ENCODE peak calls at places on chromosomes 3 and 15, in six cellular contexts. One of them, this sample, is unnamed.
A peak's percentile ranks its signal among the peaks of the same experiment; 100 is the strongest.

GRCh38 chr3:136819784-136820640 is 1.1 kb downstream of the SLC35G2 start:
- DNase-seq in left kidney: peak; percentile 83
- DNase-seq in dorsolateral prefrontal cortex: peak; percentile 20
- DNase-seq in Ammon's horn: peak; percentile 50
- DNase-seq in NCI-H1092: peak; percentile 61
- DNase-seq in NCI-H1694 treated with DMSO at 0.1 percent for 48 hours: no peak
- DNase-seq in this sample: no peak

GRCh38 chr15:37035349-37035748 is 65.0 kb downstream of the MEIS2 start:
- DNase-seq in left kidney: no peak
- DNase-seq in dorsolateral prefrontal cortex: no peak
- DNase-seq in Ammon's horn: no peak
- DNase-seq in NCI-H1092: no peak
- DNase-seq in NCI-H1694 treated with DMSO at 0.1 percent for 48 hours: no peak
- DNase-seq in this sample: no peak

GRCh38 chr3:139520028-139520737 is 19.4 kb downstream of the RBP1 start:
- DNase-seq in left kidney: peak; percentile 46
- DNase-seq in dorsolateral prefrontal cortex: no peak
- DNase-seq in Ammon's horn: peak; percentile 55
- DNase-seq in NCI-H1092: no peak
- DNase-seq in NCI-H1694 treated with DMSO at 0.1 percent for 48 hours: no peak
- DNase-seq in this sample: no peak

GRCh38 chr15:20355256-20355868 is 186.2 kb downstream of the GOLGA6L6 start:
- DNase-seq in left kidney: no peak
- DNase-seq in dorsolateral prefrontal cortex: peak; percentile 14
- DNase-seq in Ammon's horn: peak; percentile 13
- DNase-seq in NCI-H1092: no peak
- DNase-seq in NCI-H1694 treated with DMSO at 0.1 percent for 48 hours: no peak
- DNase-seq in this sample: no peak

GRCh38 chr3:98784042-98784441 is 20.9 kb downstream of the ST3GAL6 start:
- DNase-seq in left kidney: no peak
- DNase-seq in dorsolateral prefrontal cortex: no peak
- DNase-seq in Ammon's horn: no peak
- DNase-seq in NCI-H1092: no peak
- DNase-seq in NCI-H1694 treated with DMSO at 0.1 percent for 48 hours: no peak
- DNase-seq in this sample: no peak

GRCh38 chr3:87207500-87207899 is 19.6 kb upstream of the CHMP2B start:
- DNase-seq in left kidney: no peak
- DNase-seq in dorsolateral prefrontal cortex: no peak
- DNase-seq in Ammon's horn: no peak
- DNase-seq in NCI-H1092: no peak
- DNase-seq in NCI-H1694 treated with DMSO at 0.1 percent for 48 hours: no peak
- DNase-seq in this sample: no peak

GRCh38 chr3:116148881-116149530 is 296.3 kb downstream of the LSAMP start:
- DNase-seq in left kidney: peak; percentile 55
- DNase-seq in dorsolateral prefrontal cortex: no peak
- DNase-seq in Ammon's horn: peak; percentile 21
- DNase-seq in NCI-H1092: peak; percentile 55
- DNase-seq in NCI-H1694 treated with DMSO at 0.1 percent for 48 hours: peak; percentile 62
- DNase-seq in this sample: no peak

GRCh38 chr15:58536414-58536813 is 104.6 kb downstream of the LIPC start:
- DNase-seq in left kidney: peak; percentile 47
- DNase-seq in dorsolateral prefrontal cortex: no peak
- DNase-seq in Ammon's horn: no peak
- DNase-seq in NCI-H1092: no peak
- DNase-seq in NCI-H1694 treated with DMSO at 0.1 percent for 48 hours: no peak
- DNase-seq in this sample: no peak

GRCh38 chr3:127754411-127755304 is 67.7 kb downstream of the MGLL start:
- DNase-seq in left kidney: no peak
- DNase-seq in dorsolateral prefrontal cortex: no peak
- DNase-seq in Ammon's horn: peak; percentile 48
- DNase-seq in NCI-H1092: no peak
- DNase-seq in NCI-H1694 treated with DMSO at 0.1 percent for 48 hours: no peak
- DNase-seq in this sample: no peak

GRCh38 chr3:54322354-54322753 is 200.0 kb downstream of the CACNA2D3 start:
- DNase-seq in left kidney: peak; percentile 76
- DNase-seq in dorsolateral prefrontal cortex: no peak
- DNase-seq in Ammon's horn: no peak
- DNase-seq in NCI-H1092: no peak
- DNase-seq in NCI-H1694 treated with DMSO at 0.1 percent for 48 hours: no peak
- DNase-seq in this sample: no peak

GRCh38 chr3:15151166-15151565 is 52.2 kb upstream of the RBSN start:
- DNase-seq in left kidney: peak; percentile 10
- DNase-seq in dorsolateral prefrontal cortex: no peak
- DNase-seq in Ammon's horn: no peak
- DNase-seq in NCI-H1092: no peak
- DNase-seq in NCI-H1694 treated with DMSO at 0.1 percent for 48 hours: no peak
- DNase-seq in this sample: no peak

GRCh38 chr15:91357011-91357410 is 257.0 kb downstream of the SV2B start:
- DNase-seq in left kidney: no peak
- DNase-seq in dorsolateral prefrontal cortex: no peak
- DNase-seq in Ammon's horn: no peak
- DNase-seq in NCI-H1092: no peak
- DNase-seq in NCI-H1694 treated with DMSO at 0.1 percent for 48 hours: no peak
- DNase-seq in this sample: no peak

GRCh38 chr3:188082040-188082439 is 71.9 kb upstream of the LPP start:
- DNase-seq in left kidney: no peak
- DNase-seq in dorsolateral prefrontal cortex: no peak
- DNase-seq in Ammon's horn: no peak
- DNase-seq in NCI-H1092: no peak
- DNase-seq in NCI-H1694 treated with DMSO at 0.1 percent for 48 hours: no peak
- DNase-seq in this sample: no peak

GRCh38 chr15:50315814-50316630 is 39.0 kb downstream of the GABPB1 start:
- DNase-seq in left kidney: peak; percentile 57
- DNase-seq in dorsolateral prefrontal cortex: no peak
- DNase-seq in Ammon's horn: peak; percentile 55
- DNase-seq in NCI-H1092: peak; percentile 0
- DNase-seq in NCI-H1694 treated with DMSO at 0.1 percent for 48 hours: peak; percentile 30
- DNase-seq in this sample: peak; percentile 34

GRCh38 chr15:72341361-72341760 is 21.4 kb upstream of the CELF6 start:
- DNase-seq in left kidney: peak; percentile 49
- DNase-seq in dorsolateral prefrontal cortex: no peak
- DNase-seq in Ammon's horn: no peak
- DNase-seq in NCI-H1092: no peak
- DNase-seq in NCI-H1694 treated with DMSO at 0.1 percent for 48 hours: no peak
- DNase-seq in this sample: no peak

GRCh38 chr3:124272611-124273151 is 280.8 kb upstream of the ROPN1 start:
- DNase-seq in left kidney: no peak
- DNase-seq in dorsolateral prefrontal cortex: no peak
- DNase-seq in Ammon's horn: peak; percentile 25
- DNase-seq in NCI-H1092: no peak
- DNase-seq in NCI-H1694 treated with DMSO at 0.1 percent for 48 hours: no peak
- DNase-seq in this sample: no peak

GRCh38 chr15:100692671-100693070 is 90.3 kb downstream of the ASB7 start:
- DNase-seq in left kidney: no peak
- DNase-seq in dorsolateral prefrontal cortex: no peak
- DNase-seq in Ammon's horn: no peak
- DNase-seq in NCI-H1092: no peak
- DNase-seq in NCI-H1694 treated with DMSO at 0.1 percent for 48 hours: no peak
- DNase-seq in this sample: no peak

GRCh38 chr15:100098705-100099104 is 243.1 kb downstream of the ADAMTS17 start:
- DNase-seq in left kidney: no peak
- DNase-seq in dorsolateral prefrontal cortex: no peak
- DNase-seq in Ammon's horn: no peak
- DNase-seq in NCI-H1092: no peak
- DNase-seq in NCI-H1694 treated with DMSO at 0.1 percent for 48 hours: no peak
- DNase-seq in this sample: no peak

GRCh38 chr3:19645093-19645492 is 288.9 kb downstream of the EFHB start:
- DNase-seq in left kidney: no peak
- DNase-seq in dorsolateral prefrontal cortex: no peak
- DNase-seq in Ammon's horn: no peak
- DNase-seq in NCI-H1092: no peak
- DNase-seq in NCI-H1694 treated with DMSO at 0.1 percent for 48 hours: no peak
- DNase-seq in this sample: no peak